ENCODE peak calls at places on chromosomes 7 and 10, in six cellular contexts. S is adipocyte; P is CD8-positive, alpha-beta memory T cell; G is stimulated activated CD4-positive, alpha-beta T cell treated with anti-CD3 and anti-CD28 coated beads, Interleukin-2, amount 100 ng/mL, for 48 hours; W is iris pigment epithelial cell; N is NCI-H1092 treated with DMSO at 0.1 percent for 48 hours. H is an unnamed sample.

GRCh38 chr10:34537629-34538231 is 277.4 kb downstream of the PARD3 start:
- DNase-seq in S (no peak), P (no peak), G (no peak), W (no peak), N (no peak), H (no peak)

GRCh38 chr7:68216046-68216445 is 1219.4 kb downstream of the TYW1 start:
- DNase-seq in S (no peak), P (no peak), G (no peak), W (no peak), N (no peak), H (no peak)

GRCh38 chr7:29609162-29610030 is 45.8 kb downstream of the PRR15 start:
- DNase-seq in S (peak), P (no peak), G (no peak), W (peak), N (peak), H (peak)

GRCh38 chr7:155808551-155809331 is 3.5 kb downstream of the SHH start:
- DNase-seq in S (no peak), P (no peak), G (no peak), W (no peak), N (peak), H (no peak)

GRCh38 chr7:8435597-8436243 is 2.3 kb downstream of the NXPH1 start:
- DNase-seq in S (no peak), P (no peak), G (no peak), W (no peak), N (no peak), H (no peak)

GRCh38 chr7:41220275-41220674 is 482.6 kb downstream of the INHBA start:
- DNase-seq in S (peak), P (no peak), G (no peak), W (no peak), N (no peak), H (no peak)

GRCh38 chr7:44147026-44147881 is 6.1 kb upstream of the MYL7 start:
- DNase-seq in S (no peak), P (no peak), G (no peak), W (no peak), N (no peak), H (no peak)

GRCh38 chr10:11742009-11742778 is at the start of gene ECHDC3:
- DNase-seq in S (peak), P (peak), G (peak), W (peak), N (peak), H (peak)

GRCh38 chr7:92924800-92925199 is 88.4 kb upstream of the CDK6 start:
- DNase-seq in S (no peak), P (no peak), G (no peak), W (no peak), N (no peak), H (no peak)

GRCh38 chr7:143360788-143361551 is 1.5 kb downstream of the FAM131B start:
- DNase-seq in S (no peak), P (no peak), G (no peak), W (no peak), N (peak), H (peak)

GRCh38 chr10:3330687-3331086 is 158.1 kb upstream of the PITRM1 start:
- DNase-seq in S (peak), P (no peak), G (no peak), W (peak), N (no peak), H (no peak)

GRCh38 chr7:105218939-105219770 is 169.6 kb downstream of the SRPK2 start:
- DNase-seq in S (no peak), P (no peak), G (no peak), W (peak), N (no peak), H (no peak)

GRCh38 chr10:110510086-110510485 is 12.4 kb downstream of the DUSP5 start:
- DNase-seq in S (no peak), P (no peak), G (no peak), W (no peak), N (no peak), H (no peak)

GRCh38 chr10:61140765-61141392 is 196.9 kb upstream of the RHOBTB1 start:
- DNase-seq in S (peak), P (no peak), G (no peak), W (peak), N (peak), H (peak)

GRCh38 chr10:48215148-48215982 is 59.1 kb downstream of the FRMPD2 start:
- DNase-seq in S (peak), P (no peak), G (peak), W (peak), N (peak), H (peak)

GRCh38 chr7:134480730-134481129 is 21.8 kb upstream of the AKR1B1 start:
- DNase-seq in S (peak), P (no peak), G (no peak), W (peak), N (no peak), H (no peak)

GRCh38 chr10:47340613-47341170 is 7.5 kb upstream of the RBP3 start:
- DNase-seq in S (peak), P (peak), G (peak), W (peak), N (peak), H (peak)

GRCh38 chr7:1787681-1788235 is 117.7 kb downstream of the ELFN1 start:
- DNase-seq in S (no peak), P (no peak), G (no peak), W (no peak), N (no peak), H (no peak)

GRCh38 chr10:21516270-21517131 is 9.0 kb downstream of the SKIDA1 start:
- DNase-seq in S (peak), P (peak), G (no peak), W (peak), N (no peak), H (peak)

GRCh38 chr7:1934756-1935155 is 264.7 kb downstream of the ELFN1 start:
- DNase-seq in S (no peak), P (no peak), G (no peak), W (no peak), N (no peak), H (no peak)